ENCODE peak calls at places on chromosomes 7 and 10, in six cellular contexts. G is stomach, F is HepG2, A is prostate gland, R is Panc1, L is transverse colon. W is an unnamed sample. For H3K4me1, the result is how much of the 10 kb centered on the place peaks cover.

GRCh38 chr7:105985821-105986220 is 22.8 kb downstream of the CDHR3 start:
- DNase-seq in F (no peak), R (no peak), L (no peak), G (no peak), A (no peak), W (no peak)

GRCh38 chr10:48651839-48652238 is 32.8 kb upstream of the WDFY4 start:
- DNase-seq in L (no peak), R (no peak), F (no peak), G (no peak), A (no peak), W (no peak)

GRCh38 chr10:12509794-12510100 is 160.4 kb downstream of the CAMK1D start:
- DNase-seq in F (no peak), R (no peak), L (no peak), G (no peak), A (no peak), W (no peak)

GRCh38 chr7:18437086-18437485 is 58.5 kb upstream of the HDAC9 start:
- DNase-seq in G (no peak), L (no peak), A (no peak), R (no peak), F (no peak), W (no peak)

GRCh38 chr7:101985646-101986199 is 168.3 kb downstream of the CUX1 start:
- DNase-seq in A (no peak), G (no peak), L (no peak), F (no peak), R (no peak), W (no peak)

GRCh38 chr7:47361746-47362215 is 220.1 kb downstream of the TNS3 start:
- DNase-seq in R (no peak), F (no peak), A (peak), L (peak), G (peak), W (peak)

GRCh38 chr7:70417061-70417655 is 714.8 kb upstream of the GALNT17 start:
- DNase-seq in R (no peak), A (no peak), F (no peak), L (no peak), G (no peak), W (no peak)

GRCh38 chr10:34172936-34173533 is 642.1 kb downstream of the PARD3 start:
- DNase-seq in G (no peak), L (no peak), A (no peak), F (peak), R (no peak), W (no peak)

GRCh38 chr7:22613466-22613865 is 113.5 kb upstream of the STEAP1B start:
- DNase-seq in F (no peak), L (no peak), A (no peak), R (no peak), G (no peak), W (no peak)

GRCh38 chr7:78444267-78444666 is 645.7 kb downstream of the PHTF2 start:
- DNase-seq in A (no peak), F (no peak), R (no peak), L (no peak), G (no peak), W (no peak)

GRCh38 chr7:29107056-29107455 is 39.3 kb downstream of the CPVL start:
- DNase-seq in R (no peak), G (no peak), F (no peak), L (no peak), A (no peak), W (no peak)

GRCh38 chr10:133338080-133339071 is 1.7 kb upstream of the CALY start:
- DNase-seq in R (no peak), F (no peak), G (no peak), A (no peak), L (no peak), W (no peak)

GRCh38 chr7:100603697-100604077 is 1.5 kb downstream of the PCOLCE start:
- DNase-seq in G (no peak), R (no peak), F (no peak), L (no peak), A (no peak), W (no peak)

GRCh38 chr10:46550795-46551700 is 5.4 kb downstream of the GPRIN2 start:
- DNase-seq in A (peak), F (no peak), L (peak), G (no peak), R (no peak), W (peak)

GRCh38 chr7:1024331-1024761 is 20.0 kb upstream of the GPR146 start:
- DNase-seq in A (no peak), R (no peak), G (no peak), L (peak), F (no peak), W (no peak)

DNA sequence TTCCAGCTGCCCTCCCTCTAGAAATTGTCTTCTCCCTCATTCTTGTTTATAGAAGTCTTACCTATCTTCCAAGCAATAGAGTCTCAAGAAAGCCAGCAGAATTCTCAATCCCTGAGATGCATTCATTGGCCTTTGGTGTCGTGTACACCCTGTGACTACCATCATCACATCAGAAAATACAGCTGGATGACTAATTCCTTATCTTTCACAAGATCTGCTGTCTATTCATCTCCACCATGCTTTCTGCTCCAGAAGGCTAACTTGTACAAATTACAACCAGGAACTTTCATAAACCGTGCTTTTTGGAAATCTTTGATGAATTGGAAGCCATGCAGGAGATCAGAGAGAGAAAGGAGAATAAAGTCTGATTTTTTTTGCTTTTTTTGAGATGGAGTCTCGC is 1062.9 kb upstream of the GHITM start:
- DNase-seq in L (no peak), G (no peak), F (no peak), R (no peak), A (no peak), W (no peak)
- TF ChIP-seq POLR2AphosphoS5 in L (no peak), G (no peak), F (no peak), R (no peak), A (no peak), W (no peak)

GRCh38 chr7:20216637-20217036 is 547 bp downstream of the MACC1 start:
- DNase-seq in A (no peak), R (no peak), G (no peak), L (no peak), F (no peak), W (no peak)
- H3K4me1 ChIP-seq in A (under half), R (under half), G (under half), L (under half), F (under half), W (under half)

GRCh38 chr10:5896765-5897340 is 6.8 kb downstream of the FBH1 start:
- DNase-seq in F (no peak), A (no peak), L (no peak), G (peak), R (no peak), W (no peak)

GRCh38 chr10:5897504-5897903 is 7.5 kb downstream of the FBH1 start:
- DNase-seq in L (no peak), F (no peak), G (peak), R (no peak), A (no peak), W (no peak)

GRCh38 chr10:5896208-5896607 is 6.2 kb downstream of the FBH1 start:
- DNase-seq in A (no peak), G (peak), L (no peak), F (no peak), R (no peak), W (no peak)

GRCh38 chr10:5900247-5900646 is 10.2 kb downstream of the FBH1 start:
- DNase-seq in F (no peak), R (no peak), G (peak), L (no peak), A (no peak), W (no peak)

GRCh38 chr10:5898163-5898562 is 8.1 kb downstream of the FBH1 start:
- DNase-seq in G (peak), L (no peak), R (no peak), F (no peak), A (no peak), W (no peak)
- TF ChIP-seq POLR2AphosphoS5 in G (no peak), L (no peak), R (no peak), F (no peak), A (no peak), W (no peak)

GRCh38 chr10:125030567-125031197 is 88.8 kb downstream of the ZRANB1 start:
- DNase-seq in L (no peak), G (peak), F (no peak), A (no peak), R (no peak), W (no peak)

GRCh38 chr10:125035136-125035535 is 93.2 kb downstream of the ZRANB1 start:
- DNase-seq in F (peak), L (no peak), R (no peak), A (no peak), G (no peak), W (no peak)

GRCh38 chr10:125034671-125035070 is 92.7 kb downstream of the ZRANB1 start:
- DNase-seq in G (no peak), R (no peak), A (no peak), F (no peak), L (no peak), W (no peak)

GRCh38 chr10:125033146-125033924 is 91.4 kb downstream of the ZRANB1 start:
- DNase-seq in F (no peak), G (no peak), A (no peak), R (no peak), L (no peak), W (no peak)

DNA sequence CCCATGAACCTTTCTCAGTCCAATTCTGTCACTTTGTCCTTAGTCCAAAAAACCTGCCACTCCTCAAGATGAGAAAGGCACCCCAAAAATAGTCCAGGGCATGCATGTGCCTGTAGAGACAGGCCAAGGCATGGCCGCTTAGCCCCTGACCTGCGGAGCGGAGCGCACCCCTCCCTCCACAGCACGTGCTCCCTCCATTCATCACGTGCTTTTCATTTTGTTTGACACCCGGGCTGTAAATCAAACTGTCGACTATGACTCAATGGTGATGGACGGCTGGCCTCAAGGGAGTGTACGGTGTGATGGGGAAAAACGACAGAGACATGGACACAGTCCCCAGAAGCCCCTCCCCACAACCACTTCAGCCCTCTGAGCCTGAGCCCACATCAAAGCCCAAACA is 90.6 kb downstream of the ZRANB1 start:
- DNase-seq in F (no peak), A (no peak), G (no peak), L (no peak), R (no peak), W (no peak)
- H3K4me1 ChIP-seq in F (under half), A (under half), G (under half), L (under half), R (under half), W (under half)